ENCODE peak calls at places on chromosomes 2 and 18, in seven cellular contexts. X is OCI-M1; Z is cardiac muscle cell; G is endothelial cell; W is EL; P is stimulated activated CD4-positive, alpha-beta T cell treated with anti-CD3 and anti-CD28 coated beads, Interleukin-4, amount 100 ng/mL, for 48 hours; N is frontal cortex. H is an unnamed sample.

GRCh38 chr18:3447035-3447894 is 2.7 kb upstream of the TGIF1 start:
- DNase-seq in X (peak; percentile 95), Z (no peak), G (peak; percentile 48), W (peak; percentile 68), P (no peak), N (no peak), H (peak; percentile 37)

GRCh38 chr2:163348843-163349395 is 386.9 kb downstream of the FIGN start:
- DNase-seq in X (peak; percentile 48), Z (peak; percentile 36), G (peak; percentile 7), W (peak; percentile 92), P (no peak), N (no peak), H (no peak)

GRCh38 chr2:234823877-234824376 is 127.9 kb upstream of the SH3BP4 start:
- DNase-seq in X (no peak), Z (no peak), G (no peak), W (peak; percentile 93), P (no peak), N (peak; percentile 24), H (no peak)

GRCh38 chr2:38438536-38439225 is 61.6 kb upstream of the ATL2 start:
- DNase-seq in X (no peak), Z (no peak), G (no peak), W (no peak), P (no peak), N (no peak), H (no peak)

GRCh38 chr2:204260906-204261305 is 284.4 kb upstream of the PARD3B start:
- DNase-seq in X (no peak), Z (no peak), G (no peak), W (no peak), P (no peak), N (no peak), H (no peak)

GRCh38 chr2:202944816-202945215 is 32.7 kb downstream of the CARF start:
- DNase-seq in X (no peak), Z (no peak), G (no peak), W (no peak), P (no peak), N (no peak), H (no peak)

GRCh38 chr2:148362144-148362796 is 282.3 kb upstream of the EPC2 start:
- DNase-seq in X (no peak), Z (no peak), G (no peak), W (no peak), P (no peak), N (no peak), H (no peak)

GRCh38 chr2:231336236-231336635 is 59.3 kb upstream of the B3GNT7 start:
- DNase-seq in X (no peak), Z (no peak), G (no peak), W (no peak), P (no peak), N (no peak), H (no peak)

GRCh38 chr2:198314559-198315153 is 510.3 kb downstream of the PLCL1 start:
- DNase-seq in X (peak; percentile 84), Z (peak; percentile 55), G (no peak), W (peak; percentile 47), P (no peak), N (no peak), H (no peak)

GRCh38 chr2:164335947-164336346 is 285.3 kb downstream of the GRB14 start:
- DNase-seq in X (no peak), Z (no peak), G (no peak), W (no peak), P (no peak), N (no peak), H (no peak)

GRCh38 chr2:41750829-41751228 is 297.0 kb upstream of the PKDCC start:
- DNase-seq in X (no peak), Z (no peak), G (no peak), W (no peak), P (no peak), N (no peak), H (no peak)

GRCh38 chr2:6777626-6778025 is 88.1 kb downstream of the CMPK2 start:
- DNase-seq in X (no peak), Z (no peak), G (no peak), W (no peak), P (no peak), N (no peak), H (no peak)

GRCh38 chr2:157315901-157316300 is 9.7 kb downstream of the ERMN start:
- DNase-seq in X (no peak), Z (no peak), G (no peak), W (no peak), P (no peak), N (no peak), H (no peak)

GRCh38 chr18:10242922-10243680 is 211.3 kb upstream of the APCDD1 start:
- DNase-seq in X (no peak), Z (no peak), G (no peak), W (no peak), P (no peak), N (no peak), H (no peak)

GRCh38 chr2:189821953-189822748 is 37.9 kb downstream of the PMS1 start:
- DNase-seq in X (peak; percentile 14), Z (no peak), G (no peak), W (peak; percentile 40), P (no peak), N (no peak), H (no peak)

GRCh38 chr2:141911485-141912066 is 219.2 kb downstream of the LRP1B start:
- DNase-seq in X (peak; percentile 80), Z (peak; percentile 69), G (peak; percentile 30), W (peak; percentile 8), P (no peak), N (no peak), H (peak; percentile 16)

GRCh38 chr18:67783215-67783946 is 266.9 kb upstream of the DSEL start:
- DNase-seq in X (peak; percentile 91), Z (no peak), G (no peak), W (peak; percentile 93), P (no peak), N (no peak), H (no peak)